ENCODE peak calls at places on chromosomes 13 and 19, in five cellular contexts. D is NCI-H1092 treated with DMSO at 0.1 percent for 48 hours, J is colonic mucosa, E is NCI-H2081, K is amygdala. N is an unnamed sample.

GRCh38 chr19:37855098-37855497 is 51.3 kb downstream of the WDR87 start:
- DNase-seq in D (peak), J (peak), K (no peak), E (no peak), N (no peak)

GRCh38 chr13:32426981-32427851 is 714 bp downstream of the N4BP2L1 start:
- DNase-seq in K (no peak), D (peak), E (peak), J (peak), N (no peak)

GRCh38 chr13:113769881-113770280 is 10.9 kb downstream of the TMEM255B start:
- DNase-seq in E (no peak), K (no peak), J (no peak), D (no peak), N (no peak)

GRCh38 chr13:77330009-77330471 is 3.1 kb upstream of the MYCBP2 start:
- DNase-seq in J (no peak), D (peak), K (no peak), E (no peak), N (no peak)

GRCh38 chr13:84297246-84297645 is 415.0 kb upstream of the SLITRK1 start:
- DNase-seq in J (no peak), E (no peak), D (no peak), K (no peak), N (no peak)

GRCh38 chr19:17755977-17756670 is 4.8 kb downstream of the FCHO1 start:
- DNase-seq in E (peak), K (peak), D (peak), J (peak), N (no peak)

GRCh38 chr13:113192279-113192678 is 16.2 kb downstream of the PCID2 start:
- DNase-seq in J (no peak), K (no peak), E (no peak), D (no peak), N (no peak)

GRCh38 chr19:45507864-45508680 is 793 bp downstream of the VASP start:
- DNase-seq in J (peak), E (no peak), D (no peak), K (no peak), N (no peak)

N was measured in keratinocyte.